ENCODE peak calls at places on chromosomes 2 and 18, in eight cellular contexts. One of them, this sample, is unnamed.

GRCh38 chr2:196239622-196240587 is 68.5 kb upstream of the STK17B start:
- DNase-seq in small intestine: peak; percentile 69
- DNase-seq in pancreas: no peak
- DNase-seq in fibroblast of lung: peak; percentile 64
- DNase-seq in iPS DF 6.9: no peak
- DNase-seq in myocyte: peak; percentile 71
- DNase-seq in kidney glomerular epithelial cell: peak; percentile 59
- DNase-seq in NCI-H2171: no peak
- DNase-seq in this sample: peak; percentile 29

GRCh38 chr2:58336416-58336815 is 95.3 kb upstream of the FANCL start:
- DNase-seq in small intestine: no peak
- DNase-seq in pancreas: no peak
- DNase-seq in fibroblast of lung: no peak
- DNase-seq in iPS DF 6.9: no peak
- DNase-seq in myocyte: peak; percentile 62
- DNase-seq in kidney glomerular epithelial cell: no peak
- DNase-seq in NCI-H2171: peak; percentile 94
- DNase-seq in this sample: no peak

GRCh38 chr2:119435148-119435952 is 3.7 kb downstream of the TMEM37 start:
- DNase-seq in small intestine: peak; percentile 74
- DNase-seq in pancreas: no peak
- DNase-seq in fibroblast of lung: no peak
- DNase-seq in iPS DF 6.9: no peak
- DNase-seq in myocyte: peak; percentile 22
- DNase-seq in kidney glomerular epithelial cell: no peak
- DNase-seq in NCI-H2171: no peak
- DNase-seq in this sample: no peak

GRCh38 chr2:128988326-128988725 is 669.7 kb upstream of the HS6ST1 start:
- DNase-seq in small intestine: no peak
- DNase-seq in pancreas: no peak
- DNase-seq in fibroblast of lung: no peak
- DNase-seq in iPS DF 6.9: no peak
- DNase-seq in myocyte: no peak
- DNase-seq in kidney glomerular epithelial cell: no peak
- DNase-seq in NCI-H2171: no peak
- DNase-seq in this sample: no peak

GRCh38 chr2:240452471-240453256 is 17.2 kb downstream of the GPC1 start:
- DNase-seq in small intestine: peak; percentile 8
- DNase-seq in pancreas: peak; percentile 86
- DNase-seq in fibroblast of lung: peak; percentile 57
- DNase-seq in iPS DF 6.9: no peak
- DNase-seq in myocyte: peak; percentile 63
- DNase-seq in kidney glomerular epithelial cell: peak; percentile 18
- DNase-seq in NCI-H2171: no peak
- DNase-seq in this sample: peak; percentile 60

GRCh38 chr18:21071071-21071470 is 40.5 kb downstream of the ROCK1 start:
- DNase-seq in small intestine: no peak
- DNase-seq in pancreas: no peak
- DNase-seq in fibroblast of lung: no peak
- DNase-seq in iPS DF 6.9: no peak
- DNase-seq in myocyte: no peak
- DNase-seq in kidney glomerular epithelial cell: no peak
- DNase-seq in NCI-H2171: no peak
- DNase-seq in this sample: no peak

GRCh38 chr18:46324556-46324955 is 220.4 kb downstream of the HAUS1 start:
- DNase-seq in small intestine: peak; percentile 36
- DNase-seq in pancreas: no peak
- DNase-seq in fibroblast of lung: peak; percentile 69
- DNase-seq in iPS DF 6.9: no peak
- DNase-seq in myocyte: peak; percentile 31
- DNase-seq in kidney glomerular epithelial cell: peak; percentile 90
- DNase-seq in NCI-H2171: peak; percentile 23
- DNase-seq in this sample: peak; percentile 47

GRCh38 chr2:7116516-7116915 is 199.3 kb downstream of the RNF144A start:
- DNase-seq in small intestine: no peak
- DNase-seq in pancreas: no peak
- DNase-seq in fibroblast of lung: no peak
- DNase-seq in iPS DF 6.9: no peak
- DNase-seq in myocyte: no peak
- DNase-seq in kidney glomerular epithelial cell: no peak
- DNase-seq in NCI-H2171: peak; percentile 63
- DNase-seq in this sample: no peak

GRCh38 chr2:239836021-239836765 is 188.9 kb downstream of the NDUFA10 start:
- DNase-seq in small intestine: no peak
- DNase-seq in pancreas: no peak
- DNase-seq in fibroblast of lung: no peak
- DNase-seq in iPS DF 6.9: no peak
- DNase-seq in myocyte: no peak
- DNase-seq in kidney glomerular epithelial cell: no peak
- DNase-seq in NCI-H2171: no peak
- DNase-seq in this sample: no peak

GRCh38 chr2:190649798-190650390 is 1.0 kb downstream of the NAB1 start:
- DNase-seq in small intestine: peak; percentile 45
- DNase-seq in pancreas: no peak
- DNase-seq in fibroblast of lung: peak; percentile 51
- DNase-seq in iPS DF 6.9: no peak
- DNase-seq in myocyte: peak; percentile 35
- DNase-seq in kidney glomerular epithelial cell: no peak
- DNase-seq in NCI-H2171: no peak
- DNase-seq in this sample: peak; percentile 56

GRCh38 chr18:31225668-31226067 is 63.0 kb upstream of the DSC1 start:
- DNase-seq in small intestine: no peak
- DNase-seq in pancreas: no peak
- DNase-seq in fibroblast of lung: no peak
- DNase-seq in iPS DF 6.9: peak; percentile 35
- DNase-seq in myocyte: no peak
- DNase-seq in kidney glomerular epithelial cell: peak; percentile 97
- DNase-seq in NCI-H2171: no peak
- DNase-seq in this sample: no peak

GRCh38 chr2:199692489-199692888 is 158.5 kb downstream of the FTCDNL1 start:
- DNase-seq in small intestine: peak; percentile 3
- DNase-seq in pancreas: peak; percentile 34
- DNase-seq in fibroblast of lung: no peak
- DNase-seq in iPS DF 6.9: no peak
- DNase-seq in myocyte: peak; percentile 5
- DNase-seq in kidney glomerular epithelial cell: no peak
- DNase-seq in NCI-H2171: no peak
- DNase-seq in this sample: no peak

GRCh38 chr18:25097119-25098114 is 254.5 kb downstream of the ZNF521 start:
- DNase-seq in small intestine: peak; percentile 56
- DNase-seq in pancreas: no peak
- DNase-seq in fibroblast of lung: peak; percentile 70
- DNase-seq in iPS DF 6.9: no peak
- DNase-seq in myocyte: no peak
- DNase-seq in kidney glomerular epithelial cell: no peak
- DNase-seq in NCI-H2171: no peak
- DNase-seq in this sample: no peak

GRCh38 chr18:57436193-57436964 is 1.2 kb downstream of the ONECUT2 start:
- DNase-seq in small intestine: no peak
- DNase-seq in pancreas: peak; percentile 24
- DNase-seq in fibroblast of lung: no peak
- DNase-seq in iPS DF 6.9: no peak
- DNase-seq in myocyte: no peak
- DNase-seq in kidney glomerular epithelial cell: no peak
- DNase-seq in NCI-H2171: no peak
- DNase-seq in this sample: no peak

GRCh38 chr18:36031407-36031806 is 36.0 kb downstream of the RPRD1A start:
- DNase-seq in small intestine: no peak
- DNase-seq in pancreas: no peak
- DNase-seq in fibroblast of lung: no peak
- DNase-seq in iPS DF 6.9: no peak
- DNase-seq in myocyte: no peak
- DNase-seq in kidney glomerular epithelial cell: no peak
- DNase-seq in NCI-H2171: no peak
- DNase-seq in this sample: no peak

GRCh38 chr2:121532894-121533293 is 2.2 kb downstream of the RNU4ATAC start:
- DNase-seq in small intestine: no peak
- DNase-seq in pancreas: no peak
- DNase-seq in fibroblast of lung: no peak
- DNase-seq in iPS DF 6.9: no peak
- DNase-seq in myocyte: no peak
- DNase-seq in kidney glomerular epithelial cell: no peak
- DNase-seq in NCI-H2171: no peak
- DNase-seq in this sample: no peak

GRCh38 chr2:157777425-157777824 is 98.7 kb downstream of the ACVR1 start:
- DNase-seq in small intestine: peak; percentile 52
- DNase-seq in pancreas: no peak
- DNase-seq in fibroblast of lung: peak; percentile 82
- DNase-seq in iPS DF 6.9: no peak
- DNase-seq in myocyte: peak; percentile 64
- DNase-seq in kidney glomerular epithelial cell: peak; percentile 30
- DNase-seq in NCI-H2171: peak; percentile 24
- DNase-seq in this sample: peak; percentile 34

GRCh38 chr2:241929551-241930490 is 60.3 kb downstream of the RTP5 start:
- DNase-seq in small intestine: no peak
- DNase-seq in pancreas: no peak
- DNase-seq in fibroblast of lung: no peak
- DNase-seq in iPS DF 6.9: no peak
- DNase-seq in myocyte: no peak
- DNase-seq in kidney glomerular epithelial cell: no peak
- DNase-seq in NCI-H2171: no peak
- DNase-seq in this sample: no peak

GRCh38 chr2:157229572-157229971 is 27.9 kb upstream of the GALNT5 start:
- DNase-seq in small intestine: no peak
- DNase-seq in pancreas: no peak
- DNase-seq in fibroblast of lung: peak; percentile 95
- DNase-seq in iPS DF 6.9: no peak
- DNase-seq in myocyte: peak; percentile 49
- DNase-seq in kidney glomerular epithelial cell: no peak
- DNase-seq in NCI-H2171: no peak
- DNase-seq in this sample: no peak

GRCh38 chr2:186256540-186256939 is 229.5 kb upstream of the ZC3H15 start:
- DNase-seq in small intestine: peak; percentile 53
- DNase-seq in pancreas: no peak
- DNase-seq in fibroblast of lung: peak; percentile 66
- DNase-seq in iPS DF 6.9: no peak
- DNase-seq in myocyte: peak; percentile 66
- DNase-seq in kidney glomerular epithelial cell: peak; percentile 31
- DNase-seq in NCI-H2171: peak; percentile 11
- DNase-seq in this sample: peak; percentile 45

GRCh38 chr2:43484323-43484930 is 111.4 kb downstream of the THADA start:
- DNase-seq in small intestine: peak; percentile 73
- DNase-seq in pancreas: no peak
- DNase-seq in fibroblast of lung: peak; percentile 95
- DNase-seq in iPS DF 6.9: peak; percentile 35
- DNase-seq in myocyte: peak; percentile 87
- DNase-seq in kidney glomerular epithelial cell: peak; percentile 67
- DNase-seq in NCI-H2171: peak; percentile 8
- DNase-seq in this sample: peak; percentile 60

GRCh38 chr2:188798159-188798558 is 176.0 kb upstream of the COL3A1 start:
- DNase-seq in small intestine: no peak
- DNase-seq in pancreas: no peak
- DNase-seq in fibroblast of lung: peak; percentile 96
- DNase-seq in iPS DF 6.9: no peak
- DNase-seq in myocyte: peak; percentile 51
- DNase-seq in kidney glomerular epithelial cell: no peak
- DNase-seq in NCI-H2171: no peak
- DNase-seq in this sample: no peak

GRCh38 chr2:117834992-117835391 is 20.5 kb downstream of the DDX18 start:
- DNase-seq in small intestine: no peak
- DNase-seq in pancreas: no peak
- DNase-seq in fibroblast of lung: no peak
- DNase-seq in iPS DF 6.9: no peak
- DNase-seq in myocyte: no peak
- DNase-seq in kidney glomerular epithelial cell: no peak
- DNase-seq in NCI-H2171: no peak
- DNase-seq in this sample: no peak

GRCh38 chr2:187615364-187615763 is 61.1 kb upstream of the TFPI start:
- DNase-seq in small intestine: no peak
- DNase-seq in pancreas: no peak
- DNase-seq in fibroblast of lung: no peak
- DNase-seq in iPS DF 6.9: no peak
- DNase-seq in myocyte: peak; percentile 66
- DNase-seq in kidney glomerular epithelial cell: no peak
- DNase-seq in NCI-H2171: no peak
- DNase-seq in this sample: no peak

GRCh38 chr2:120922571-120923332 is 187.1 kb downstream of the GLI2 start:
- DNase-seq in small intestine: no peak
- DNase-seq in pancreas: no peak
- DNase-seq in fibroblast of lung: no peak
- DNase-seq in iPS DF 6.9: no peak
- DNase-seq in myocyte: no peak
- DNase-seq in kidney glomerular epithelial cell: no peak
- DNase-seq in NCI-H2171: no peak
- DNase-seq in this sample: no peak

GRCh38 chr2:241841181-241842066 is 17.3 kb downstream of the PDCD1 start:
- DNase-seq in small intestine: no peak
- DNase-seq in pancreas: no peak
- DNase-seq in fibroblast of lung: no peak
- DNase-seq in iPS DF 6.9: no peak
- DNase-seq in myocyte: no peak
- DNase-seq in kidney glomerular epithelial cell: no peak
- DNase-seq in NCI-H2171: no peak
- DNase-seq in this sample: no peak

GRCh38 chr18:78208052-78208451 is 771.6 kb upstream of the SALL3 start:
- DNase-seq in small intestine: no peak
- DNase-seq in pancreas: no peak
- DNase-seq in fibroblast of lung: no peak
- DNase-seq in iPS DF 6.9: no peak
- DNase-seq in myocyte: no peak
- DNase-seq in kidney glomerular epithelial cell: no peak
- DNase-seq in NCI-H2171: no peak
- DNase-seq in this sample: no peak

This sample was measured in putamen.